ENCODE peak calls at places on chromosomes 12 and 14, in eight cellular contexts. J, G, X, Z, O, W, T and F are unnamed samples. For H3K4me1, the result is how much of the 10 kb centered on the place peaks cover.

GRCh38 chr12:2017724-2018337 is 13.6 kb upstream of the DCP1B start:
- DNase-seq in J (no peak), G (no peak), X (no peak), Z (no peak), O (no peak), W (peak), T (no peak), F (no peak)

GRCh38 chr14:102557434-102558226 is 34.8 kb upstream of the RCOR1 start:
- DNase-seq in J (no peak), G (no peak), X (no peak), Z (no peak), O (no peak), W (no peak), T (no peak), F (no peak)

GRCh38 chr14:32077081-32078029 is at the start of gene ARHGAP5:
- DNase-seq in J (no peak), G (no peak), X (peak), Z (peak), O (peak), W (peak), T (no peak), F (peak)

GRCh38 chr14:94203473-94204210 is 29.5 kb downstream of the PPP4R4 start:
- DNase-seq in J (no peak), G (no peak), X (no peak), Z (no peak), O (no peak), W (no peak), T (no peak), F (no peak)

GRCh38 chr12:57850924-57851323 is 4.4 kb upstream of the CTDSP2 start:
- DNase-seq in J (no peak), G (no peak), X (no peak), Z (peak), O (no peak), W (no peak), T (no peak), F (peak)

GRCh38 chr14:80212025-80212402 is 710 bp upstream of the DIO2 start:
- DNase-seq in J (no peak), G (no peak), X (no peak), Z (peak), O (no peak), W (peak), T (no peak), F (no peak)

GRCh38 chr14:22614240-22614799 is 16.2 kb downstream of the ABHD4 start:
- DNase-seq in J (peak), G (no peak), X (no peak), Z (no peak), O (no peak), W (peak), T (peak), F (no peak)

GRCh38 chr14:104109731-104110361 is 24.3 kb downstream of the ASPG start:
- DNase-seq in J (no peak), G (no peak), X (peak), Z (no peak), O (no peak), W (no peak), T (no peak), F (peak)

GRCh38 chr14:78863143-78863542 is 693.0 kb downstream of the NRXN3 start:
- DNase-seq in J (no peak), G (no peak), X (no peak), Z (peak), O (no peak), W (peak), T (no peak), F (no peak)

GRCh38 chr12:110224379-110225304 is 56.4 kb upstream of the ATP2A2 start:
- DNase-seq in J (no peak), G (no peak), X (no peak), Z (peak), O (no peak), W (peak), T (peak), F (no peak)

GRCh38 chr14:100417466-100417865 is 94.3 kb downstream of the SLC25A47 start:
- DNase-seq in J (peak), G (peak), X (peak), Z (peak), O (peak), W (peak), T (no peak), F (peak)

GRCh38 chr14:77562681-77563080 is 53.8 kb downstream of the SPTLC2 start:
- DNase-seq in J (no peak), G (no peak), X (no peak), Z (no peak), O (no peak), W (no peak), T (no peak), F (no peak)

GRCh38 chr14:68274722-68275121 is 455.1 kb downstream of the RAD51B start:
- DNase-seq in J (no peak), G (no peak), X (no peak), Z (no peak), O (no peak), W (no peak), T (no peak), F (no peak)

GRCh38 chr12:63877693-63878092 is 33.2 kb downstream of the SRGAP1 start:
- DNase-seq in J (no peak), G (no peak), X (no peak), Z (no peak), O (no peak), W (no peak), T (no peak), F (no peak)

GRCh38 chr14:79098324-79098723 is 928.2 kb downstream of the NRXN3 start:
- DNase-seq in J (no peak), G (no peak), X (no peak), Z (no peak), O (no peak), W (no peak), T (no peak), F (no peak)

GRCh38 chr14:105198588-105198987 is 17.5 kb upstream of the NUDT14 start:
- DNase-seq in J (no peak), G (no peak), X (no peak), Z (no peak), O (no peak), W (no peak), T (no peak), F (no peak)

GRCh38 chr14:81637639-81638038 is 104.0 kb upstream of the SEL1L start:
- DNase-seq in J (no peak), G (no peak), X (no peak), Z (no peak), O (no peak), W (no peak), T (no peak), F (no peak)

GRCh38 chr14:22535916-22536315 is 53.1 kb downstream of the DAD1 start:
- DNase-seq in J (no peak), G (no peak), X (no peak), Z (no peak), O (no peak), W (no peak), T (no peak), F (no peak)

GRCh38 chr12:3005736-3006135 is 46.5 kb downstream of the TEAD4 start:
- DNase-seq in J (no peak), G (no peak), X (no peak), Z (no peak), O (no peak), W (no peak), T (no peak), F (no peak)

GRCh38 chr14:27049611-27050172 is 451.9 kb upstream of the NOVA1 start:
- DNase-seq in J (no peak), G (no peak), X (no peak), Z (no peak), O (no peak), W (no peak), T (no peak), F (no peak)

DNA sequence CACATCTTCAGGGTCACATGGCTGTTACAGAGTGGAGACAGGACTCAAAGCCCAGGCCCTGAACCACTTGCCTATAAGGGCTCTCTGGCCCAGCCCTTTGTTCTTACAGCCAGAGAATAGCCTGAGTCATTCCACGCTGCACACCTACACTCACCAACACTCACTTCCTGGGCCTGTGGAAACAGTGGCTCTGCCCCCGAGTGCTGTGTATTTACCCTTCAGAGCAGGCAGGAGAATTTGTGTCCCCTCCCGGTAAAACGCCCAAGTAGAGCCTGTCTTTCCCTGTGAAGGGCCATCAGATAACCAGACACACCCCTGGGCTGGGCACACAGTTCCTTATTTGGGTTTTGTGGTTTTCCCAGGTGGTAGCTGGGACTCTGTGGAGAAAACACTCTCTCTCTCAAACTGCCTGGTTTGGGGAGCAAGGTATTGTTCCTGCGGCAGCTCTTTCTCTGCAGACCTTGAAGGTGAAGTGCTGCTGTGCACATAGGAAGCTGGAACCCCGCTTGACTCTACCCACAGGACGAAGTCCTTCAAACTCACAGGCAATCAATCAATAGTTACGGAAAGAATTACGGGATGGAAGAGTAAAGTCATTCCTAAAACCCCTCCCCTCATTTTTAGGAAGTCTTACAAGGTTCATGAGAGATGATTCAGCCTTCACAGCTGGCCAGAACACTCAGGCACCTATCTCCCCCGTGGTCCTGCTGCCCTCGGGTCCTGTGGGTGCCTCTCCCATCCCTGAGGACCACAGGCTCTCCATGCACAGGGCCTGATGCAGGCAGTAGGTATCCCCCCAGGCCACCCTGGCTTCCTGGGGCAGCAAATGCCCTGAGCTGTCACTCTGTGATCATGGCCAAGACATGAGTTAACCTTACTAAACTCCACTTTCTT is 20.3 kb downstream of the FIGNL2 start:
- DNase-seq in J (no peak), G (no peak), X (peak), Z (no peak), O (peak), W (peak), T (no peak), F (no peak)
- H3K4me3 ChIP-seq in J (peak), G (no peak), X (no peak), Z (no peak), O (no peak), W (no peak), T (no peak), F (no peak)

DNA sequence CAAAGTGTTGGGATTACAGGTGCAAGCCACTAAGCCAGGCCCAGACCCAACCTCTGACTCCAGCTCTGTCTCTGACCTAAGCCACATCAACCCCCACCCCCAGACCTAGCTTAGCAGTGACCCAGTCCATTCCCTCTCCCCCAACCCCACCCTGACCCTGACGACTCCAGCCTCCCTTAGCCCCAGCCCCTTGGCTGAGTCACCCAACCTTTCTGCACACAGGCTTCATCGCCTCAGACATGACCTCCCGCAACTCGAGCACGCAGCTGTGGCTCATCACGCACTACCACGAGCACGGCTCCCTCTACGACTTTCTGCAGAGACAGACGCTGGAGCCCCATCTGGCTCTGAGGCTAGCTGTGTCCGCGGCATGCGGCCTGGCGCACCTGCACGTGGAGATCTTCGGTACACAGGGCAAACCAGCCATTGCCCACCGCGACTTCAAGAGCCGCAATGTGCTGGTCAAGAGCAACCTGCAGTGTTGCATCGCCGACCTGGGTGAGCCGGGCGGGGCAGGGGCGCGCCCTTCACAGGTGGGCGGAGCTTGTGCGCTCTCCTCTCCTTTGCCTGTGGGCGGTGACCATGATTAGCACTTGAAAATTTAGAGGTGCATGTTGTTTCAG is 7.8 kb downstream of the ACVRL1 start:
- DNase-seq in J (no peak), G (no peak), X (no peak), Z (peak), O (no peak), W (no peak), T (no peak), F (no peak)
- H3K4me1 ChIP-seq in J (under half), G (under half), X (half or more), Z (under half), O (under half), W (under half), T (under half), F (half or more)

GRCh38 chr14:38309522-38310262 is 53.8 kb upstream of the CLEC14A start:
- DNase-seq in J (no peak), G (no peak), X (no peak), Z (peak), O (no peak), W (no peak), T (no peak), F (peak)
- TF ChIP-seq POLR2AphosphoS5 in J (no peak), G (no peak), X (no peak), Z (no peak), O (no peak), W (no peak), T (no peak), F (no peak)

GRCh38 chr14:49950275-49951250 is 57.7 kb downstream of the ARF6 start:
- DNase-seq in J (peak), G (no peak), X (peak), Z (no peak), O (peak), W (peak), T (peak), F (no peak)
- H3K4me3 ChIP-seq in J (peak), G (no peak), X (no peak), Z (no peak), O (peak), W (no peak), T (no peak), F (no peak)

DNA sequence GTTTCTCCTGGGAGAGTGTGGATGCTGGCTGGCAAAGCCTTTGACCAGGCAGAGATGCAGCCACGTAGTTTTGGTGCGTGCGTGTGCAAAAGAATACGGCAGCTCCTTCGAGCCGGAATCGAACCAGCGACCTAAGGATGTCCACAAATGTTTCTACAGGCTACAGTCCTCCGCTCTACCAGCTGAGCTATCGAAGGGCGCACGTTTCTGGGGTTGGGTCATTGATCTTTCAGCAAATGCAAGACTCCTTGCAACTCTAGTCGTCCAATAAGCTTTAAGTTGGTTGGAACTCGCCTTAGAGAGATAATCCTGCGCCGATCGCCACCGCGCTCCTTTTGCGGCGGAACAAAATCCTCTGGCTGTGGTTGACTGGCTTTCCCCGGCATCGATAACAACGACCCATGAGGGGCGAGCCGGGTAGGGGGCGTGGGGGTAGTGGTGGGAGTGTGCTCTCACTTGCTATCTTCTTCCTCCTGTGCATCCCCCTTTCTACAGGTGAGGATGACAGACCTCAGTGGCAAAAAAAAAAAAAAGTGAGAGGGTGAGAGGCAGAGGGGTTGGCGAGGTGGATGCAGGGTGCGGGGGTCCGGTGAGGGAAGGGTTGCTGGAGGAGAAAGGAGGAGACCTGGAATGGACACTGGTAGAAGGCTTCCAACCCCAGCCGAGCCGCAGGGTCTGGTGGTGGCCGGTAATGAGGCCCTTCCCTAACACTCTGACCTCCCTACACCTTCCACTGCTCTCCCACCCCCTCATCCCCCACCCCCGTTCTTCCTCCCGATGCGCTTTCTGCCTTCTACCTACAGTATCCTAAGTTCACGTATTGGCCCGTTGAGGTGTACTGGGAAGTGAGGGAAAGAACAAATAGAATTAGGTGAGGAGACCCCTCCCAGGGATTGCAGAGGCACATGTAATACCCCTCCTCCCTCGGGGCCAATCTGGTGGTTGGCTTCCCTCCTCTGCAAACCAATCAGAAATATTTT is 11.8 kb upstream of the OR6S1 start:
- DNase-seq in J (peak), G (peak), X (no peak), Z (peak), O (no peak), W (peak), T (no peak), F (peak)
- H3K4me1 ChIP-seq in J (under half), G (under half), X (under half), Z (under half), O (under half), W (under half), T (under half), F (under half)

GRCh38 chr12:75563351-75563750 is 51.9 kb upstream of the KRR1 start:
- DNase-seq in J (no peak), G (no peak), X (no peak), Z (no peak), O (no peak), W (no peak), T (no peak), F (no peak)
- TF ChIP-seq POLR2AphosphoS5 in J (no peak), G (no peak), X (no peak), Z (no peak), O (no peak), W (no peak), T (no peak), F (no peak)

GRCh38 chr14:33123281-33123680 is 184.6 kb downstream of the NPAS3 start:
- DNase-seq in J (no peak), G (no peak), X (no peak), Z (no peak), O (no peak), W (no peak), T (no peak), F (no peak)

GRCh38 chr14:33120966-33121365 is 182.3 kb downstream of the NPAS3 start:
- DNase-seq in J (no peak), G (no peak), X (no peak), Z (no peak), O (no peak), W (no peak), T (no peak), F (no peak)

GRCh38 chr14:33118653-33119052 is 180.0 kb downstream of the NPAS3 start:
- DNase-seq in J (no peak), G (no peak), X (no peak), Z (no peak), O (no peak), W (no peak), T (no peak), F (no peak)

DNA sequence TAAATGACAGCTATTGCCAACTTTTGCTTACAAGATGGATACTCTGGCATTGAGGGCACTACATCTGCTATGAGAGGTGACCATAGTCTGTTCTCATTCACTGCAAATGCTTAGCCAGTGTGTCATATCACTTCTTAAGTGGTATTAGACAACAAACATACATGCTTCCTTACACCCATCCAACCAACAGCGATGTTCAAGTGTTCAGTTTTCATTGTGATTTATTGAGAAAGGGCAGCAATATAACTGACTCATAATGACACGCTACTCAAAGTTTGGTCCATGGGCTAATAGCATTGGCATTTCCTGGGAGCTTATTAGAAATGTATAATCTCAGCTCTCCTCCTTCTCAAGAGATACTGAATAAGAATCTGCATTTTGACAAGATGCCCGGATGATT is 181.7 kb downstream of the NPAS3 start:
- DNase-seq in J (no peak), G (no peak), X (no peak), Z (no peak), O (no peak), W (no peak), T (no peak), F (no peak)
- H3K4me3 ChIP-seq in J (no peak), G (no peak), X (no peak), Z (no peak), O (no peak), W (no peak), T (no peak), F (no peak)

GRCh38 chr12:26643532-26644315 is 189.3 kb downstream of the ITPR2 start:
- DNase-seq in J (no peak), G (no peak), X (no peak), Z (peak), O (no peak), W (no peak), T (no peak), F (no peak)

GRCh38 chr12:26647091-26647490 is 185.9 kb downstream of the ITPR2 start:
- DNase-seq in J (no peak), G (no peak), X (no peak), Z (no peak), O (no peak), W (no peak), T (no peak), F (no peak)

GRCh38 chr12:26646571-26646970 is 186.4 kb downstream of the ITPR2 start:
- DNase-seq in J (no peak), G (no peak), X (no peak), Z (no peak), O (no peak), W (no peak), T (no peak), F (no peak)

GRCh38 chr12:26636710-26637328 is 196.2 kb downstream of the ITPR2 start:
- DNase-seq in J (no peak), G (peak), X (no peak), Z (no peak), O (no peak), W (peak), T (no peak), F (no peak)

DNA sequence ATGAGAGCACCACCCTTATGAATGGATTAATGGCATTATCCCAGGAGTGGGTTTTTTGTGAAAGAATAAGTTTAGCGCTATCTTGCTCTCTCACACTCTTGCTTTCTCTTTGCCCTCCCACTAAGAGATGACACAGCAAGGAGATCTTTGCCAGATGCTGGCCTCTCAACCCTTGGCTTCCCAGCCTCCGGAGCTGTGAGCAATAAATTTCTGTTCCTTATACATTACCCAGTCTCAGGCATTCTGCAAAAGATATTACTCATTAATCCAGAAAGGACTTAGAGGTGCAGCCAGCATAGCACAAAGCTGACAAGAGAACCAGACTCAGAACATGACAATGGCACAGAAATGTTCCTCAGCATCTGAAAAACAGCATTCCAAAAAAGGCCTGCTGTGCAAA is 190.6 kb downstream of the ITPR2 start:
- DNase-seq in J (no peak), G (no peak), X (no peak), Z (no peak), O (no peak), W (no peak), T (no peak), F (no peak)
- H3K4me1 ChIP-seq in J (under half), G (under half), X (under half), Z (under half), O (under half), W (under half), T (under half), F (under half)